ENCODE peak calls at places on chromosomes 4 and X, in four cellular contexts. K is HepG2, B is K562, D is HCT116. E is an unnamed sample.

GRCh38 chrX:314049-314448 is 4.5 kb downstream of the GTPBP6 start:
- DNase-seq in K (no peak), B (no peak), D (no peak), E (no peak)

GRCh38 chr4:147825451-147826287 is 93.8 kb downstream of the ARHGAP10 start:
- DNase-seq in K (no peak), B (no peak), D (no peak), E (no peak)

GRCh38 chrX:118495958-118496762 is 545 bp downstream of the DOCK11 start:
- DNase-seq in K (no peak), B (peak), D (no peak), E (no peak)

GRCh38 chr4:147349199-147349598 is 131.7 kb upstream of the EDNRA start:
- DNase-seq in K (no peak), B (no peak), D (no peak), E (no peak)

GRCh38 chr4:3031357-3032064 is 42.8 kb downstream of the HTT-AS start:
- DNase-seq in K (no peak), B (no peak), D (no peak), E (no peak)

GRCh38 chr4:167359711-167360110 is 125.4 kb upstream of the SPOCK3 start:
- DNase-seq in K (no peak), B (no peak), D (no peak), E (no peak)

GRCh38 chr4:174120446-174121142 is 162.9 kb downstream of the FBXO8 start:
- DNase-seq in K (peak), B (peak), D (peak), E (peak)

GRCh38 chr4:99324978-99325377 is 3.8 kb upstream of the ADH1B start:
- DNase-seq in K (no peak), B (no peak), D (no peak), E (no peak)

GRCh38 chr4:123390846-123391456 is 5.6 kb upstream of the SPRY1 start:
- DNase-seq in K (no peak), B (peak), D (peak), E (no peak)

GRCh38 chr4:80492761-80493160 is 157.2 kb downstream of the CFAP299 start:
- DNase-seq in K (no peak), B (no peak), D (no peak), E (no peak)

GRCh38 chr4:183903021-183903760 is 1.9 kb upstream of the STOX2 start:
- DNase-seq in K (no peak), B (no peak), D (no peak), E (no peak)

GRCh38 chrX:70087857-70088256 is 25.6 kb downstream of the OTUD6A start:
- DNase-seq in K (no peak), B (no peak), D (no peak), E (no peak)

GRCh38 chr4:88803600-88804096 is 106.0 kb upstream of the NAP1L5 start:
- DNase-seq in K (no peak), B (no peak), D (no peak), E (peak)
- TF ChIP-seq SIN3A in K (no peak), B (no peak), D (no peak), E (no peak)

DNA sequence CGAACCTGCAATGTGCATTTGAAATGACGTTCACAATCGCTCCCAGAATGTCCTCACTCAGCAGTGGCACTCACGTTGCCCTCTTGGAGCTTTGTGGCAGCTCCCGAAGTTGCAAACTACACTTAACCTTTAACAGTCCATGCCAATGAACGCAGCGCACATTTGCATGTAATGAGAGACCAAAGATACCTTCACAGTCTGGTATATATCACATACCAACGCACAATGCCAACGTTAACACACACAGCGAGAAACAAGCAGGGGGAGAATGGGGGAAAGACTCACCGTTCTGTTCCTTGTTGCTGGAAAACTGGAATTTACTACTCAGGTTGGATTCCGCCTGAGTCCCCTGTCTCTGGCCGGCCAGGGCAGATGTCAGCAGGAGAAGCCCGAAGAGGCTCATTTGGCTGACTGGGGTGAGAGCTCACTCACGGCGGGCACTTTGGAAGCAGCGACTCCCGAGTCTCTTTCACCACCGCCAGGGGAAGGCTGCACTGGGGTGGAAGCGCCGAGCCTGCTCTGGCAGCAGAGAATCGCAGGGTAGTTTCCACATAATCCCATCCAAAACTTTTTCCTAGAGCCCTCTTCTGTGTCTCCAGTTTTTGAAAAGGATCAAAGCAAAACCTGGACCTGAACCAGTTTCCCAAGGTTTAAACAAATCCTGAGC is 965 bp downstream of the PDGFC start:
- DNase-seq in K (peak), B (no peak), D (no peak), E (no peak)
- TF ChIP-seq TCF7L2 in K (no peak), B (no peak), D (no peak), E (no peak)

DNA sequence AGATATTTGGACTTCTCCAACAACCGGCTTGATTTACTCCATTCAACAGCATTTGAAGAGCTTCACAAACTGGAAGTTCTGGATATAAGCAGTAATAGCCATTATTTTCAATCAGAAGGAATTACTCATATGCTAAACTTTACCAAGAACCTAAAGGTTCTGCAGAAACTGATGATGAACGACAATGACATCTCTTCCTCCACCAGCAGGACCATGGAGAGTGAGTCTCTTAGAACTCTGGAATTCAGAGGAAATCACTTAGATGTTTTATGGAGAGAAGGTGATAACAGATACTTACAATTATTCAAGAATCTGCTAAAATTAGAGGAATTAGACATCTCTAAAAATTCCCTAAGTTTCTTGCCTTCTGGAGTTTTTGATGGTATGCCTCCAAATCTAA is 19.3 kb upstream of the TLR8 start:
- DNase-seq in K (no peak), B (no peak), D (no peak), E (no peak)
- TF ChIP-seq REST in K (no peak), B (no peak), D (no peak), E (no peak)

GRCh38 chrX:71106427-71106826 is at the start of gene CXorf65:
- DNase-seq in K (no peak), B (peak), D (no peak), E (no peak)
- TF ChIP-seq SIN3A in K (no peak), B (no peak), D (no peak), E (no peak)

GRCh38 chrX:130120321-130120731 is 10.0 kb upstream of the ELF4 start:
- DNase-seq in K (no peak), B (no peak), D (no peak), E (no peak)
- TF ChIP-seq TCF7L2 in K (no peak), B (no peak), D (no peak), E (no peak)

E was measured in Panc1.